ENCODE peak calls at places on chromosome 1, in seven cellular contexts. D, U, E, C, G, J and V are unnamed samples.

GRCh38 chr1:20565234-20565633 is 12.9 kb downstream of the FAM43B start:
- DNase-seq in D (no peak), C (no peak), E (no peak), G (no peak), J (no peak), U (no peak), V (no peak)

GRCh38 chr1:210250998-210251679 is 18.5 kb downstream of the SERTAD4 start:
- DNase-seq in E (no peak), U (peak; percentile 81), J (peak; percentile 79), G (no peak), C (peak; percentile 62), D (no peak), V (peak; percentile 20)

GRCh38 chr1:42198251-42198650 is 33.7 kb upstream of the GUCA2A start:
- DNase-seq in U (no peak), D (no peak), C (peak; percentile 24), J (no peak), E (no peak), G (no peak), V (no peak)

GRCh38 chr1:91836307-91837056 is 49.5 kb downstream of the TGFBR3 start:
- DNase-seq in G (no peak), U (no peak), E (no peak), C (no peak), D (no peak), J (no peak), V (no peak)

GRCh38 chr1:89724369-89725015 is 91.6 kb downstream of the LRRC8C start:
- DNase-seq in U (no peak), E (no peak), J (no peak), D (no peak), C (no peak), G (no peak), V (peak; percentile 24)

GRCh38 chr1:160901768-160902167 is 16.8 kb upstream of the ITLN1 start:
- DNase-seq in D (no peak), E (no peak), G (no peak), U (no peak), C (no peak), J (no peak), V (no peak)

GRCh38 chr1:226548281-226549093 is at the start of gene STUM:
- DNase-seq in J (no peak), E (no peak), D (no peak), C (no peak), U (no peak), G (no peak), V (peak; percentile 21)

GRCh38 chr1:153957744-153958110 is 685 bp downstream of the CRTC2 start:
- DNase-seq in E (no peak), C (no peak), G (peak; percentile 28), J (peak; percentile 35), U (no peak), D (peak; percentile 46), V (peak; percentile 69)

GRCh38 chr1:194378517-194378916 is 1192.1 kb upstream of the B3GALT2 start:
- DNase-seq in D (no peak), E (no peak), U (no peak), C (no peak), G (no peak), J (no peak), V (no peak)

GRCh38 chr1:71190843-71191242 is 110.0 kb upstream of the ZRANB2 start:
- DNase-seq in C (no peak), G (no peak), U (no peak), D (no peak), J (no peak), E (no peak), V (no peak)

GRCh38 chr1:23567996-23568607 is 8.8 kb upstream of the ID3 start:
- DNase-seq in J (no peak), G (no peak), E (no peak), C (no peak), U (no peak), D (no peak), V (no peak)

GRCh38 chr1:6268431-6268830 is 7.5 kb upstream of the GPR153 start:
- DNase-seq in G (no peak), J (no peak), U (no peak), D (no peak), E (no peak), C (no peak), V (no peak)

GRCh38 chr1:83909687-83910086 is 89.2 kb downstream of the TTLL7 start:
- DNase-seq in E (no peak), G (no peak), J (no peak), D (no peak), C (no peak), U (no peak), V (no peak)

GRCh38 chr1:65429806-65430205 is 9.3 kb downstream of the LEPR start:
- DNase-seq in U (peak; percentile 75), G (no peak), D (no peak), C (no peak), J (peak; percentile 88), E (no peak), V (no peak)

GRCh38 chr1:159798893-159799292 is 3.3 kb upstream of the FCRL6 start:
- DNase-seq in U (peak; percentile 70), G (peak; percentile 37), J (peak; percentile 84), C (peak; percentile 60), E (no peak), D (no peak), V (peak; percentile 27)

GRCh38 chr1:18641005-18641941 is 10.6 kb downstream of the PAX7 start:
- DNase-seq in E (no peak), U (no peak), G (no peak), D (no peak), C (no peak), J (no peak), V (no peak)